ENCODE peak calls at places on chromosomes 5 and 9, in six cellular contexts. Q, H, K, R, A and E are unnamed samples.

GRCh38 chr5:149429839-149430721 is 51.0 kb upstream of the IL17B start:
- DNase-seq in A (peak), Q (peak), K (peak), H (no peak), R (no peak), E (no peak)

GRCh38 chr9:85599540-85600140 is 142.1 kb downstream of the AGTPBP1 start:
- DNase-seq in Q (no peak), K (no peak), A (no peak), R (no peak), H (no peak), E (no peak)

GRCh38 chr5:142387022-142387682 is 62.3 kb upstream of the SPRY4 start:
- DNase-seq in Q (no peak), A (no peak), K (no peak), H (no peak), R (no peak), E (no peak)

GRCh38 chr5:125160787-125161502 is 414.5 kb upstream of the ZNF608 start:
- DNase-seq in R (no peak), H (no peak), K (peak), Q (no peak), A (no peak), E (no peak)

GRCh38 chr5:61053937-61054336 is 108.3 kb downstream of the SMIM15 start:
- DNase-seq in Q (no peak), H (no peak), R (no peak), K (no peak), A (no peak), E (no peak)

GRCh38 chr5:111427762-111428161 is 84.6 kb downstream of the STARD4 start:
- DNase-seq in H (no peak), Q (no peak), R (no peak), A (no peak), K (no peak), E (no peak)

GRCh38 chr5:59275537-59276276 is 617.8 kb downstream of the PDE4D start:
- DNase-seq in R (no peak), A (no peak), H (peak), Q (peak), K (no peak), E (no peak)

GRCh38 chr5:166834246-166834645 is 1457.2 kb upstream of the WWC1 start:
- DNase-seq in A (no peak), R (no peak), Q (no peak), H (no peak), K (no peak), E (no peak)

GRCh38 chr5:131212471-131213021 is 41.8 kb downstream of the LYRM7 start:
- DNase-seq in A (no peak), K (no peak), Q (no peak), H (no peak), R (no peak), E (no peak)

GRCh38 chr5:87411586-87412416 is 929 bp downstream of the CCNH start:
- DNase-seq in R (no peak), Q (peak), K (no peak), H (peak), A (peak), E (no peak)

GRCh38 chr9:14782652-14783051 is 60.1 kb upstream of the CER1 start:
- DNase-seq in K (no peak), Q (no peak), R (no peak), H (no peak), A (no peak), E (no peak)

GRCh38 chr5:168048486-168048885 is 243.0 kb upstream of the WWC1 start:
- DNase-seq in Q (no peak), K (no peak), A (no peak), R (no peak), H (no peak), E (no peak)

GRCh38 chr5:113488645-113489184 is 462 bp upstream of the MCC start:
- DNase-seq in H (no peak), A (no peak), R (no peak), Q (no peak), K (no peak), E (no peak)

GRCh38 chr5:142404046-142404477 is 79.2 kb upstream of the SPRY4 start:
- DNase-seq in H (no peak), Q (peak), K (no peak), R (no peak), A (no peak), E (no peak)

GRCh38 chr9:69047331-69047730 is 11.8 kb downstream of the FXN start:
- DNase-seq in K (no peak), Q (peak), H (no peak), R (no peak), A (no peak), E (no peak)

GRCh38 chr5:50657044-50657443 is 9.4 kb upstream of the PARP8 start:
- DNase-seq in Q (no peak), R (no peak), H (no peak), A (no peak), K (no peak), E (no peak)

GRCh38 chr9:120768247-120768646 is 25.0 kb downstream of the FBXW2 start:
- DNase-seq in Q (no peak), A (no peak), H (no peak), K (no peak), R (no peak), E (no peak)

GRCh38 chr5:347712-348284 is 26.3 kb downstream of the AHRR start:
- DNase-seq in H (no peak), A (no peak), Q (no peak), R (no peak), K (no peak), E (no peak)

GRCh38 chr9:107890921-107891465 is 401.4 kb upstream of the KLF4 start:
- DNase-seq in K (no peak), A (no peak), R (no peak), Q (no peak), H (no peak), E (no peak)

GRCh38 chr5:110032386-110032785 is 342.7 kb downstream of the MAN2A1 start:
- DNase-seq in R (no peak), Q (no peak), A (no peak), K (peak), H (no peak), E (no peak)

GRCh38 chr9:127734247-127734746 is 797 bp downstream of the TOR2A start:
- DNase-seq in Q (no peak), A (peak), H (no peak), K (peak), R (peak), E (no peak)

GRCh38 chr5:65163698-65164097 is 318.0 kb downstream of the ADAMTS6 start:
- DNase-seq in Q (no peak), H (no peak), A (no peak), K (no peak), R (no peak), E (no peak)

GRCh38 chr9:114186091-114186792 is 30.9 kb downstream of the COL27A1 start:
- DNase-seq in Q (no peak), A (no peak), H (no peak), K (no peak), R (no peak), E (no peak)

GRCh38 chr9:87829756-87830155 is 52.9 kb upstream of the SPATA31E1 start:
- DNase-seq in Q (no peak), A (no peak), K (no peak), R (no peak), H (no peak), E (no peak)

GRCh38 chr9:124342946-124343485 is 72.2 kb downstream of the PSMB7 start:
- DNase-seq in K (peak), H (peak), A (peak), Q (peak), R (no peak), E (peak)

GRCh38 chr9:111399211-111399739 is 69.3 kb upstream of the OR2K2 start:
- DNase-seq in K (no peak), H (no peak), Q (no peak), R (no peak), A (no peak), E (no peak)

GRCh38 chr9:99881769-99882168 is 24.7 kb upstream of the STX17 start:
- DNase-seq in A (no peak), Q (no peak), K (no peak), H (no peak), R (no peak), E (no peak)

GRCh38 chr9:71878327-71879274 is 32.4 kb downstream of the ABHD17B start:
- DNase-seq in K (no peak), H (no peak), Q (no peak), R (no peak), A (no peak), E (no peak)

GRCh38 chr9:130522233-130522808 is 57.1 kb upstream of the FUBP3 start:
- DNase-seq in Q (no peak), A (no peak), R (no peak), H (no peak), K (peak), E (no peak)

GRCh38 chr5:55483903-55484302 is 50.9 kb downstream of the PLPP1 start:
- DNase-seq in K (no peak), A (no peak), H (no peak), R (no peak), Q (no peak), E (no peak)

GRCh38 chr5:137666109-137666850 is 69.6 kb downstream of the KLHL3 start:
- DNase-seq in A (no peak), K (no peak), H (no peak), R (peak), Q (no peak), E (no peak)

GRCh38 chr9:6711403-6711802 is 46.4 kb upstream of the KDM4C start:
- DNase-seq in R (no peak), K (no peak), A (no peak), Q (no peak), H (no peak), E (no peak)

GRCh38 chr9:34190996-34191892 is 12.4 kb downstream of the UBAP1 start:
- DNase-seq in H (no peak), K (no peak), Q (peak), A (no peak), R (no peak), E (no peak)

GRCh38 chr5:31133488-31133887 is 60.0 kb upstream of the CDH6 start:
- DNase-seq in Q (no peak), H (no peak), K (no peak), R (no peak), A (no peak), E (no peak)

GRCh38 chr5:15463231-15463630 is 36.7 kb upstream of the FBXL7 start:
- DNase-seq in R (no peak), A (no peak), K (no peak), H (no peak), Q (no peak), E (no peak)

GRCh38 chr9:131233989-131234388 is 42.3 kb downstream of the FAM78A start:
- DNase-seq in Q (no peak), R (no peak), K (no peak), A (no peak), H (no peak), E (no peak)

GRCh38 chr9:1057910-1058309 is 7.8 kb downstream of the DMRT2 start:
- DNase-seq in K (no peak), R (no peak), Q (no peak), A (no peak), H (no peak), E (peak)

GRCh38 chr5:106882035-106882434 is 788.7 kb downstream of the EFNA5 start:
- DNase-seq in A (no peak), R (no peak), K (no peak), Q (no peak), H (no peak), E (no peak)
- H3K27ac ChIP-seq in A (no peak), R (no peak), K (no peak), Q (no peak), H (no peak), E (no peak)

GRCh38 chr9:81498576-81498975 is 190.8 kb downstream of the TLE1 start:
- DNase-seq in K (no peak), R (no peak), A (no peak), Q (no peak), H (no peak), E (no peak)
- H3K27ac ChIP-seq in K (no peak), R (no peak), A (peak), Q (peak), H (peak), E (no peak)

DNA sequence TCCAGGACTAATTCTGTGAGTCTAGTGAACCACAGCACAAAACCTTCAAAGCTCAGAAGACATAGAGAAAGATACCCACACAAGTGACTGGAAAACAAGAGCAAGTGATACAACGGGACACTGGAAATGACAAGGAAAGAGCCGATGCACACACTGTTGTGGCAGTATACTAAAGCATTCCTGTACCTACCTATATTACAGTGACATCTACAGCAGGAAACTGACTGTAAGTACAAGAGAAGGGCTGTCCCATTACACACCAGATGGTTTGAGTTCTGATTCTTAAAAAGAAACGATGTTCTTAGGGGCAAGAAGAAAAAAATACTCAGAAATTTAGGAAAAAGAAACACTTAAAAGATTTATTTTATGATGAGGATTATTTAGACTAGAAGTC is 18.5 kb downstream of the TMEM245 start:
- DNase-seq in A (no peak), H (no peak), K (no peak), Q (no peak), R (no peak), E (no peak)
- H3K27ac ChIP-seq in A (peak), H (peak), K (no peak), Q (no peak), R (peak), E (no peak)

GRCh38 chr5:93299596-93300308 is 281.3 kb downstream of the NR2F1-AS1 start:
- DNase-seq in Q (no peak), A (no peak), R (no peak), H (no peak), K (no peak), E (no peak)
- H3K27ac ChIP-seq in Q (no peak), A (no peak), R (no peak), H (no peak), K (no peak), E (peak)

DNA sequence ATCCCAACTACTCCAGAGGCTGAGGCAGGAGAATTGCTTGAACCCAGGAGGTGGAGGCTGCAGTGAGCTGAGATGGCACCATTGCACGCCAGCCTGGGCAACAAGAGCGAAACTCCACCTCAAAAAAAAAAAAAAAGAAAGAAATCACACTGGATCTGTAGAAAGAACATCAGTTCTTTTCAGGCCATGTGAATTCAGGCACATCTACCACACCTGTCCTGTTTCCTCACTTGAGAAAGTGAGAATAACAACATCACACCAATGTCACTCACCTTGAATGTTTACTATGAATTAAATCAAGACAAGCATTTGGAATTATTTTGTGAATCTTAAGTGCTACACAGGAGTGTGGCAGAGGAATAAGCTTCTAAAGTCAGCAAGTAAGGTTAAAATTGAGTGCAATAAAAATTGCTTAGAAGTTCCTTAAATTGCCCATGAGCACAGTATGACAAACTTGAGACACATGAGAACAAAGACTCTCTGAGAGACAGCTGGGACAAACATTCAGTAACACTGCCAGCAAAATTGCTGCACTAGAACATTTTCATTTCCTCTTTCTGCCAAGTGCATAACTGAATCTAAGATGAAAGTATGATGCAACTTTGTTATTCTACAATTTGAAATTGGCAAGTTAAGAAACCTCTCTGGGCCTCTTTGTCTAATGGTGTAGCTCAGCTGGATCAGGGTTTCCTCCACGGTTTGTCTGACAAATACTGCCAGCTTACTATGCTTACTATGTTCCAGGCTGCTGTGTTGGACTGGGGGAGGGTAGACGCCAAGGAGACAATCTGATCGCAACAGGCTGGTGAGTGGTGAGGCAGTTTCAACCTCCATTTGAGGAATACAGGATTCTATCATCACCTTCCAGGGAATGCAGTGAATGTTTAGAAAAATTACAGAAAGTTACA is 1.9 kb upstream of the RIC1 start:
- DNase-seq in R (peak), H (peak), Q (peak), K (peak), A (peak), E (no peak)
- H3K27ac ChIP-seq in R (peak), H (peak), Q (peak), K (no peak), A (peak), E (peak)

GRCh38 chr5:132489051-132489770 is 1.4 kb downstream of the IRF1 start:
- DNase-seq in K (no peak), A (no peak), H (no peak), R (no peak), Q (peak), E (no peak)

GRCh38 chr5:132486318-132487094 is 4.1 kb downstream of the IRF1 start:
- DNase-seq in K (no peak), H (no peak), Q (peak), A (no peak), R (no peak), E (no peak)

GRCh38 chr5:132487095-132487428 is 3.5 kb downstream of the IRF1 start:
- DNase-seq in A (no peak), K (no peak), R (no peak), Q (peak), H (no peak), E (no peak)

GRCh38 chr5:132488590-132488989 is 2.0 kb downstream of the IRF1 start:
- DNase-seq in Q (no peak), R (no peak), A (no peak), K (no peak), H (no peak), E (no peak)

GRCh38 chr5:132487841-132488555 is 2.6 kb downstream of the IRF1 start:
- DNase-seq in R (no peak), A (no peak), Q (peak), K (no peak), H (no peak), E (no peak)
- H3K27ac ChIP-seq in R (peak), A (peak), Q (peak), K (no peak), H (peak), E (no peak)

GRCh38 chr9:96555567-96556386 is 63.9 kb downstream of the CDC14B start:
- DNase-seq in K (no peak), R (no peak), H (no peak), Q (no peak), A (no peak), E (no peak)

GRCh38 chr9:96554801-96555566 is 64.7 kb downstream of the CDC14B start:
- DNase-seq in R (no peak), A (no peak), K (no peak), H (no peak), Q (no peak), E (no peak)

GRCh38 chr9:96556701-96557461 is 62.8 kb downstream of the CDC14B start:
- DNase-seq in A (peak), R (no peak), H (no peak), K (no peak), Q (peak), E (peak)

GRCh38 chr9:96553070-96553469 is 66.6 kb downstream of the CDC14B start:
- DNase-seq in A (no peak), K (no peak), H (no peak), R (no peak), Q (no peak), E (no peak)

DNA sequence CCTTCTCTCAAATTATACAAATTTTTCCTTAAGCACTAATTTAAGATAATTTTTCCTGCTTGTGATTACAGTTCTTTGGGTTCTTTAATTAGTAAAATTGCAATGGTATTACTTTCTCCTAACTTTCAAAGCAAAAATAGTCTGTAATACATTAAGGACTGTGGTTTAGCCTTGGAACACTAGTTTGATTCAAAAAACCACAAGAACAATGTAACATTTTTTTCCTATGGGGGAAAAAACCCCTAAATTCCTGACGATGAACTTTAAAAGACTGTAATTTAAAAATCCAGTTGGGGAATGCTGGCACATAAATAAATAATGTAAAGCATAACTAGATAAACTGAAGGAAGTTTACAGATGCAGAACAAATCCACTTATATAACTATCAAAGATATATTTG is 65.3 kb downstream of the CDC14B start:
- DNase-seq in H (no peak), K (no peak), A (no peak), Q (no peak), R (no peak), E (no peak)
- H3K27ac ChIP-seq in H (no peak), K (no peak), A (no peak), Q (peak), R (no peak), E (no peak)